ENCODE peak calls at places on chromosomes 13 and 19, in four cellular contexts. T is right lobe of liver, A is uterus, Z is ovary. C is an unnamed sample. For H3K4me1, the result is how much of the 10 kb centered on the place peaks cover.

GRCh38 chr19:13441810-13442512 is 64.3 kb downstream of the CACNA1A start:
- DNase-seq in A (no peak), T (no peak), Z (peak), C (peak)

GRCh38 chr13:110528371-110528770 is 33.2 kb downstream of the RAB20 start:
- DNase-seq in A (no peak), T (no peak), Z (no peak), C (no peak)

GRCh38 chr13:32895296-32895695 is 120.9 kb upstream of the KL start:
- DNase-seq in Z (no peak), A (no peak), T (no peak), C (no peak)

GRCh38 chr19:1490311-1491113 is at the start of gene PCSK4:
- DNase-seq in Z (peak), T (peak), A (peak), C (peak)

GRCh38 chr19:13149628-13150186 is 468 bp downstream of the STX10 start:
- DNase-seq in T (peak), A (no peak), Z (peak), C (peak)

GRCh38 chr19:10713317-10713716 is 4.6 kb upstream of the DNM2 start:
- DNase-seq in A (no peak), Z (no peak), T (no peak), C (no peak)

GRCh38 chr13:78960881-78961280 is 301.9 kb upstream of the OBI1 start:
- DNase-seq in T (no peak), Z (no peak), A (no peak), C (no peak)

GRCh38 chr19:47729799-47730520 is 15.4 kb upstream of the NOP53 start:
- DNase-seq in T (no peak), Z (peak), A (peak), C (peak)

GRCh38 chr19:35264281-35265125 is 4.3 kb upstream of the USF2 start:
- DNase-seq in T (peak), A (peak), Z (peak), C (peak)

GRCh38 chr19:13022859-13023636 is 27.8 kb downstream of the NFIX start:
- DNase-seq in Z (peak), T (peak), A (peak), C (peak)

GRCh38 chr13:20127563-20128458 is 33.0 kb downstream of the GJA3 start:
- DNase-seq in Z (peak), T (peak), A (peak), C (peak)

GRCh38 chr19:42111384-42111783 is 20.9 kb downstream of the POU2F2 start:
- DNase-seq in Z (no peak), T (no peak), A (no peak), C (no peak)

GRCh38 chr13:21242236-21242635 is 65.8 kb downstream of the MRPL57 start:
- DNase-seq in A (no peak), Z (no peak), T (no peak), C (no peak)

GRCh38 chr13:40345654-40346372 is 320.6 kb downstream of the FOXO1 start:
- DNase-seq in A (no peak), Z (no peak), T (peak), C (no peak)

GRCh38 chr13:50129923-50130685 is 114.9 kb downstream of the KCNRG start:
- DNase-seq in A (peak), Z (peak), T (no peak), C (no peak)

DNA sequence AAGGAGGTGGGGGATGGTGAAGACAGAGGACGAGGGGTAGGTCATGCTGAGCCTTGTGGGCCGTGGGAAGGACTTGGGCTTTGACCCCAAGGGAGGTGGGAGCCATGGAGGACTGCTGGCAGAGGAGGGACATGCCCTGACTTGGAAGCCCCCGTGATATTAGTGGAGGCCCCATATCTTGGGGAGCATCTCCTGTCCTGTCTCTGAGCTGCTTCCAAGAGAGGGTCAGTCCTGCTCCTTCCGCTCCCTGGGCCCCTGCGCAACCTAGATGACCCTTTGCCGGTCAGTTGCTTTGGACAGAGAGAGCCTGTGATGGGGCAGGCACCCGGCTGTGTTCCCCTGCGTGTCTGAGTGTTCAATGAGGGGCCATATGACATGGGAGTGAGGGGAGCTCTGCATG is 5.2 kb downstream of the TLE6 start:
- DNase-seq in Z (no peak), A (no peak), T (no peak), C (no peak)
- H3K27ac ChIP-seq in Z (peak), A (peak), T (no peak), C (peak)

DNA sequence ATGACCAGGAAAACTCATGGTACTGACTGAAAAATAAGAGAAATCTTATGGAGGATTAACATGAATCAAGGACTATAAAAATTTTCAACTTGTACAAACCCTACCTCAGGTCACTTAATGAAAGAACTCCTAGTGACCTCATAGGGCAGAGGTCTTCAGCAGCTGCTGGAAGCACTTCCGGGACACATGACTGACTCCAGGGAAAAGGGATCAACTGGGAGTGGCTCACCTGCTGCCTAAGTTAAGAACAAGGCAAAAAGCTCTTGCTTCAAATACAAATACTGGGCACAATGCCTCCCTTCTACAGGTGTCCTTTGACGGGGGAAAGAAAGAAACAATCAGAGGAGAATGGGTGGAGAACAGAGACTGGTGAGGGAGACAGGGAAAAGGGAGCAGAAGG is 18.6 kb downstream of the DOCK9 start:
- DNase-seq in A (no peak), T (no peak), Z (no peak), C (no peak)
- H3K4me1 ChIP-seq in A (under half), T (under half), Z (under half), C (under half)

GRCh38 chr19:2917275-2918184 is 16.8 kb downstream of the ZNF57 start:
- DNase-seq in A (no peak), Z (no peak), T (no peak), C (no peak)
- H3K4me3 ChIP-seq in A (no peak), Z (no peak), T (no peak), C (no peak)

GRCh38 chr13:112983428-112984196 is 14.6 kb downstream of the MCF2L start:
- DNase-seq in A (no peak), T (no peak), Z (no peak), C (peak)
- H3K27ac ChIP-seq in A (no peak), T (no peak), Z (no peak), C (no peak)

DNA sequence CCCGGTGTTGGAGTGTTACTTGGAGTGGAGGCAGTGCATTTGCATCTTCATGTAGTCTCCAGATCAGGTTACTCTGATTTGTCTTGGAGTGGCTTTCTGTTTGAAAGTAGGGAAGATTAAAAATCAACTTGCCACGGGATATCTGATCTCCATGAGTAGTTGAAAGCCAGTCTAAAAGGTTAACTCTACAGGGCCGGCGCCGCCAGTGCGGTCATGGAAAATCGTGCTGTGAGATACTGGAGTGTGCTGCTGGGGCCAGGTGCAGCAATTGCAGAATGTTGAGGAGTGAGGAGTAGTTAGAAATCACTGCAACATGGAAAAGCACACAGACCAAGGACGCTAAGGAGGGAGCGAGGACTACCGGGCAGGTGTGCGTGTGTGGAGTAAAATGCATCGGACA is 175.0 kb downstream of the STK24 start:
- DNase-seq in A (no peak), Z (no peak), T (no peak), C (no peak)
- H3K4me1 ChIP-seq in A (under half), Z (under half), T (under half), C (under half)

DNA sequence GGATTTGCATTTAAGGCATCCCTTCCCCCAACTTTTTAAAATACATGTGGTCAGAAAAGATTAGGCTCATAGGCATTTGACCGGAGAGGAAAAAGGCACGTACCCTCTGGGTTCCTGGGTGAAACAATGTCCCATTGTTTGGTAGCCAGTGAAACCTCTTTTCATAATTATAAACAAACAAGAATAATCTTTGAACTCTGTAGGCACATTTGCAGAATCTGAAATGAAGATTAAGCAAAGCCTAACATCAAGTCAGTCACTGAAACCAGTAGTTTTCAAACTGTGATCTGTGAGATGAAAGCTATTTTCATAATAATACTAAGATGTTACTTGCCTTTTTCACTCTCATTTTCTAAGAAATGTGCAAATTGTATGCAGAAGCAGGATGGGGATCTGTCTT is 105.3 kb downstream of the WDFY2 start:
- DNase-seq in A (no peak), Z (no peak), T (no peak), C (no peak)
- H3K4me3 ChIP-seq in A (no peak), Z (no peak), T (no peak), C (no peak)

GRCh38 chr19:5956728-5957127 is 21.2 kb downstream of the RANBP3 start:
- DNase-seq in Z (no peak), A (no peak), T (no peak), C (no peak)

GRCh38 chr19:5959260-5960004 is 18.5 kb downstream of the RANBP3 start:
- DNase-seq in Z (no peak), A (no peak), T (no peak), C (no peak)

GRCh38 chr19:5957132-5957531 is 20.8 kb downstream of the RANBP3 start:
- DNase-seq in T (no peak), A (no peak), Z (no peak), C (no peak)

GRCh38 chr19:5958851-5959122 is 19.2 kb downstream of the RANBP3 start:
- DNase-seq in A (no peak), Z (no peak), T (no peak), C (no peak)

GRCh38 chr19:5958074-5958850 is 19.7 kb downstream of the RANBP3 start:
- DNase-seq in Z (no peak), T (no peak), A (no peak), C (no peak)
- H3K27ac ChIP-seq in Z (no peak), T (no peak), A (no peak), C (no peak)

DNA sequence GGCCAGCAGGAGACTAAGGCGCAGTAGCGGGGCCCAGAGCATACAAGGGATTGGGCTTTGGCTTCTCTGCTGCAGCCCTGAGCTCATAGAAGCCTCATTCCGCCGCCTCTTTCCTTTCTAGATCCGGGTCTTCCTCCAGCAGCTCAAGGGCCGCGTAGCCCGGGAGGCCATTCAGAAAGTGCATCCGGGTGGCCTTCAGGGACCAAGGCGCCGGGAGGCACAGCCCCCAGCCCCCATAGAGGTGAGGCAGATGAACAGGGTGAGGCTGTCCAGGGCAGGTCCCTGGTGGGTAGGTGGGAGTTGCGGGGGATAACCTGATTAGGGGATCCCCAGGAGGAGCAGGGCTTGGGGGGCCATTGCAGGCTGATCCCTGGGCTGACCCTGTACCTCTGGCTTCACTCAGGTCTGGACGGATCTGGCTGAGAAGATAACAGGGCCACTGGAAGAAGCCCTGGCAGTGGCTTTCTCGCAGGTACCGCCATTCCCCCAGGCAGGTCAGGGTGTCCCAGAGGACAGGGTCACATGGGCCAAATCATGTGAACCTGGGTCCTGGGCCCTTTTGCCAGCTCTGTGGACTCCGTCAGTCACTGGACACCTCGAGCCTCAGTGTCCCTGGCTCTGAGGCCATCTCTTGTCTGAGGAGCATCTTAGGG is 1.3 kb downstream of the SNAPC2 start:
- DNase-seq in A (no peak), Z (no peak), T (peak), C (no peak)
- H3K4me1 ChIP-seq in A (under half), Z (under half), T (under half), C (under half)

GRCh38 chr19:51640371-51640770 is 6.3 kb downstream of the SIGLEC14 start:
- DNase-seq in T (no peak), Z (no peak), A (no peak), C (no peak)

GRCh38 chr19:51647318-51647717 is 693 bp upstream of the SIGLEC14 start:
- DNase-seq in A (no peak), Z (no peak), T (no peak), C (no peak)

GRCh38 chr19:51639916-51640315 is 6.7 kb downstream of the SIGLEC14 start:
- DNase-seq in Z (no peak), T (no peak), A (no peak), C (no peak)

GRCh38 chr19:51641648-51642047 is 5.0 kb downstream of the SIGLEC14 start:
- DNase-seq in A (no peak), T (no peak), Z (no peak), C (no peak)

DNA sequence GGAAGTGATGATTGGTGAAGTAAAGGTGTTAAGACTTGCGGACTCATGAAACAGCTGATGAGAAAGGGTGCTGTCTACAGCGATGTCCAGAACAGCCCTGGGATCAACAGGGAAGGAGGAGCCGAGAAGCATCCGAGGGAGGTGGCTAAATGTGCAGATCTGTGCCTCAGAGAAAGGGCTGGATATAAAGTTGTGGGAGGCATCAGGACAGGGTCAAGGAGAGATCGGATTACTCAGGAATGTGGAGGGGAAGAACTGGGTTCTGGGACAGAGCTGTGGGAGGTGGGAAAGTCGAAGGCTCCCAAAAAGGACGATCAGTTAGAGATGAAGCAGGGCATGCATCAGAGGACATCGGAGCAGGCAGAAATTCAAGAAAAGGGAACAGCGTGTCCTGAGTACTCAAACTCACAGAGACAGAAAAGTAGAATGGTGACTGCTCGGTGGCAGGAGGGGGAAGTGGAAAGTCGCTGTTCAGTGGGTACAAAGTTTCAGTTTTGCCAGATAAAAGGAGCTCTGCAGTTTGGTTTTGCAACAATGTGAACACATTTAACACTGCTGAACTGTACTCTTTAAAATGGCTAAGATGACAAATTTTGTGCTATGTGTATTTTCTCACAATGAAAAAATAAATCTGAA is 1.9 kb downstream of the SIGLEC14 start:
- DNase-seq in Z (no peak), T (no peak), A (no peak), C (peak)
- H3K4me3 ChIP-seq in Z (no peak), T (peak), A (no peak), C (no peak)